ENCODE peak calls at places on chromosomes 1 and 21, in five cellular contexts. Z, X, E, C and S are unnamed samples.

GRCh38 chr1:67741786-67742185 is 56.8 kb downstream of the GADD45A start:
- DNase-seq in C (no peak), X (no peak), E (no peak), Z (no peak), S (no peak)

GRCh38 chr1:152770411-152770810 is 4.5 kb upstream of the LCE1F start:
- DNase-seq in C (no peak), E (no peak), Z (no peak), X (peak), S (no peak)

GRCh38 chr1:60564196-60564595 is 490.6 kb upstream of the C1orf87 start:
- DNase-seq in Z (no peak), X (no peak), C (no peak), E (no peak), S (no peak)

GRCh38 chr21:46477765-46478164 is 19.1 kb downstream of the DIP2A start:
- DNase-seq in E (no peak), C (no peak), X (peak), Z (no peak), S (no peak)

GRCh38 chr1:181541947-181542346 is 58.6 kb downstream of the CACNA1E start:
- DNase-seq in Z (no peak), C (no peak), X (peak), E (no peak), S (no peak)

GRCh38 chr1:220879090-220879508 is at the start of gene HLX:
- DNase-seq in E (peak), Z (peak), X (peak), C (peak), S (peak)

GRCh38 chr1:230752407-230752806 is 5.2 kb downstream of the CAPN9 start:
- DNase-seq in C (no peak), Z (peak), E (no peak), X (no peak), S (no peak)

GRCh38 chr1:66696771-66697170 is 55.5 kb upstream of the DYNLT5 start:
- DNase-seq in Z (no peak), E (no peak), C (no peak), X (no peak), S (no peak)

GRCh38 chr1:1230656-1231399 is 973 bp downstream of the SDF4 start:
- DNase-seq in Z (peak), C (no peak), E (no peak), X (peak), S (no peak)

GRCh38 chr1:153542956-153543737 is 2.4 kb upstream of the S100A5 start:
- DNase-seq in C (no peak), X (no peak), E (no peak), Z (no peak), S (peak)

GRCh38 chr21:38327984-38328383 is 71.2 kb downstream of the KCNJ15 start:
- DNase-seq in X (peak), E (no peak), Z (no peak), C (no peak), S (no peak)

GRCh38 chr1:25550155-25550506 is 6.7 kb downstream of the LDLRAP1 start:
- DNase-seq in Z (no peak), C (no peak), E (no peak), X (peak), S (no peak)

GRCh38 chr1:47184090-47184735 is 5.6 kb downstream of the PDZK1IP1 start:
- DNase-seq in Z (no peak), C (no peak), X (peak), E (no peak), S (peak)

GRCh38 chr1:47181095-47181954 is 8.5 kb downstream of the PDZK1IP1 start:
- DNase-seq in Z (no peak), C (no peak), E (no peak), X (no peak), S (no peak)

GRCh38 chr1:47183308-47184089 is 6.3 kb downstream of the PDZK1IP1 start:
- DNase-seq in C (no peak), X (no peak), Z (no peak), E (no peak), S (peak)

GRCh38 chr1:47181955-47182680 is 7.7 kb downstream of the PDZK1IP1 start:
- DNase-seq in Z (no peak), C (no peak), X (no peak), E (no peak), S (no peak)

GRCh38 chr1:47182681-47183235 is 7.1 kb downstream of the PDZK1IP1 start:
- DNase-seq in X (no peak), E (no peak), Z (no peak), C (no peak), S (no peak)
- H3K27ac ChIP-seq in X (no peak), E (no peak), Z (no peak), C (no peak), S (no peak)

GRCh38 chr1:59417406-59417805 is 120.5 kb downstream of the FGGY start:
- DNase-seq in E (no peak), X (no peak), C (no peak), Z (no peak), S (no peak)
- H3K27ac ChIP-seq in E (no peak), X (no peak), C (no peak), Z (no peak), S (no peak)

GRCh38 chr1:115089443-115090340 is at the start of gene TSPAN2:
- DNase-seq in Z (peak), X (peak), E (peak), C (peak), S (peak)

GRCh38 chr1:115088871-115089442 is 346 bp downstream of the TSPAN2 start:
- DNase-seq in X (no peak), C (no peak), E (no peak), Z (no peak), S (no peak)

GRCh38 chr1:115091582-115091981 is 2.3 kb upstream of the TSPAN2 start:
- DNase-seq in Z (no peak), E (no peak), C (no peak), X (no peak), S (no peak)

GRCh38 chr1:115090956-115091355 is 1.7 kb upstream of the TSPAN2 start:
- DNase-seq in C (no peak), Z (no peak), E (no peak), X (no peak), S (no peak)

GRCh38 chr1:115090547-115090946 is 1.2 kb upstream of the TSPAN2 start:
- DNase-seq in E (no peak), C (no peak), Z (no peak), X (peak), S (peak)
- H3K27ac ChIP-seq in E (peak), C (no peak), Z (peak), X (peak), S (peak)

GRCh38 chr1:6688001-6688400 is 13.6 kb downstream of the DNAJC11 start:
- DNase-seq in C (no peak), E (no peak), X (peak), Z (no peak), S (no peak)

GRCh38 chr1:6688757-6689156 is 12.9 kb downstream of the DNAJC11 start:
- DNase-seq in E (no peak), C (no peak), Z (no peak), X (no peak), S (no peak)

GRCh38 chr1:6685381-6685780 is 16.2 kb downstream of the DNAJC11 start:
- DNase-seq in X (no peak), C (no peak), E (no peak), Z (no peak), S (no peak)

GRCh38 chr1:6683434-6683833 is 18.2 kb downstream of the DNAJC11 start:
- DNase-seq in X (no peak), E (no peak), C (no peak), Z (no peak), S (no peak)

DNA sequence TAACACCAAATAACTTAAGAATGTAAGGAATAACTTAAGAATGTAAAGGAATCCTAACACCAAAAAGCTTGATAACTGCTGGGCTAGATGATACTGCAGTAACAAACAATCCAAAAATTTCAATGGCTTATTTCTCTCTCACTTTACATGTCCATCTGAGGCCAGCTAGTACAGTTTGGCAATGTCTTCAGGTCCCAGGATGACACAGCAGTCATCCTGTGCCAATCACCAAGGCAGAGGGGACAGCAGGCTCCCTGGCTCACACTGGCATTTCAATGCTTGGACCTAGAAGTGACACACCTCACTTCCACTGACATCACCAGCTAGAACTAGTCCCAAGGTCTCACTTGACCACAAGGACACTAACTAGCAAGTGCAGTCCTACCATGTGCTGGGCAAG is 15.3 kb downstream of the DNAJC11 start:
- DNase-seq in X (peak), C (no peak), Z (no peak), E (peak), S (no peak)
- H3K27ac ChIP-seq in X (peak), C (no peak), Z (no peak), E (peak), S (no peak)

GRCh38 chr1:156894001-156894400 is 483 bp downstream of the PEAR1 start:
- DNase-seq in X (no peak), Z (no peak), C (peak), E (no peak), S (no peak)
- H3K27ac ChIP-seq in X (no peak), Z (peak), C (peak), E (peak), S (peak)

GRCh38 chr1:94296018-94296417 is 58.6 kb upstream of the ARHGAP29 start:
- DNase-seq in E (no peak), C (no peak), X (peak), Z (no peak), S (no peak)
- H3K27ac ChIP-seq in E (no peak), C (no peak), X (peak), Z (no peak), S (no peak)

GRCh38 chr1:183163311-183163710 is 22.8 kb upstream of the LAMC2 start:
- DNase-seq in C (no peak), Z (no peak), X (peak), E (no peak), S (no peak)
- H3K27ac ChIP-seq in C (no peak), Z (no peak), X (peak), E (no peak), S (no peak)

DNA sequence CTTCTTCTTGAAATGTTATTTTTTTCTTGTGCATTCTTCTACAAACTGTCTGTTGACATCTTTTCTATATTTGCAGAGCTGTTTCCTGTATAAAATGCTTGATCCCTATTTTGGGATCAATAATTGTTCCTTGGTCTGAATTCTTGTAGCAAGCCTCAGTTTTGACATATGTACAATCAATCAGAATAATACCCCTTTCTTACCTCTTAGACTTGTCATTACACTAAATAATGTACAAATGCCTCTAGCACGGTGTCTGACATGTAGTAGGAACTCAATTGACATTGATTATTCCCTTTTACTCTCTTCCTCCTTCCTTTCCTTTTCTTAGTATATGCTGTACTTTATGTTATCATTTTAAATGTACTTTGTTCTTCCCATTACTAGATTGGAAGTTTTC is 25.2 kb downstream of the RWDD3 start:
- DNase-seq in X (no peak), E (no peak), C (no peak), Z (no peak), S (no peak)
- H3K27ac ChIP-seq in X (no peak), E (no peak), C (no peak), Z (no peak), S (no peak)

GRCh38 chr1:161388639-161389038 is 21.0 kb upstream of the CFAP126 start:
- DNase-seq in E (no peak), Z (no peak), C (no peak), X (no peak), S (no peak)
- H3K27ac ChIP-seq in E (peak), Z (peak), C (no peak), X (no peak), S (no peak)